ENCODE peak calls at places on chromosomes 12 and 14, in seven cellular contexts. D is MM.1S, O is NT2/D1, T is RCC 7860, M is anterior cingulate cortex, F is T-cell, B is left kidney. G is an unnamed sample.

GRCh38 chr12:66733839-66734238 is 55.0 kb upstream of the GRIP1 start:
- DNase-seq in D (no peak), O (peak; percentile 20), T (no peak), M (no peak), F (no peak), B (no peak), G (no peak)

GRCh38 chr12:124567035-124567672 is at the start of gene NCOR2:
- DNase-seq in D (peak; percentile 29), O (no peak), T (no peak), M (peak; percentile 47), F (peak; percentile 22), B (peak; percentile 71), G (no peak)

GRCh38 chr14:69260979-69261605 is 1.1 kb downstream of the GALNT16 start:
- DNase-seq in D (peak; percentile 25), O (no peak), T (no peak), M (no peak), F (no peak), B (peak; percentile 70), G (peak; percentile 47)

GRCh38 chr12:51021694-51022093 is 4.5 kb downstream of the SLC11A2 start:
- DNase-seq in D (no peak), O (no peak), T (no peak), M (no peak), F (no peak), B (no peak), G (no peak)

GRCh38 chr12:116303929-116304328 is 26.4 kb upstream of the MED13L start:
- DNase-seq in D (no peak), O (no peak), T (no peak), M (no peak), F (no peak), B (no peak), G (no peak)

GRCh38 chr12:15978431-15978950 is 67.4 kb downstream of the DERA start:
- DNase-seq in D (no peak), O (no peak), T (peak; percentile 78), M (no peak), F (no peak), B (peak; percentile 79), G (no peak)

GRCh38 chr12:131908082-131908715 is 13.8 kb downstream of the ULK1 start:
- DNase-seq in D (no peak), O (no peak), T (no peak), M (no peak), F (no peak), B (no peak), G (no peak)

GRCh38 chr14:55245657-55246268 is 25.5 kb upstream of the FBXO34 start:
- DNase-seq in D (peak; percentile 35), O (no peak), T (no peak), M (no peak), F (peak; percentile 7), B (peak; percentile 23), G (no peak)

GRCh38 chr12:22662356-22662755 is 37.4 kb downstream of the ETNK1 start:
- DNase-seq in D (no peak), O (no peak), T (no peak), M (no peak), F (no peak), B (no peak), G (no peak)

GRCh38 chr12:47274725-47275124 is 195.0 kb upstream of the AMIGO2 start:
- DNase-seq in D (no peak), O (no peak), T (no peak), M (no peak), F (no peak), B (no peak), G (no peak)

GRCh38 chr14:55416866-55417265 is 5.2 kb upstream of the ATG14 start:
- DNase-seq in D (peak; percentile 48), O (no peak), T (no peak), M (no peak), F (no peak), B (peak; percentile 28), G (no peak)

GRCh38 chr14:38311655-38312054 is 55.8 kb upstream of the CLEC14A start:
- DNase-seq in D (no peak), O (no peak), T (no peak), M (no peak), F (no peak), B (peak; percentile 69), G (no peak)

GRCh38 chr14:105273062-105273461 is 24.7 kb downstream of the BTBD6 start:
- DNase-seq in D (no peak), O (no peak), T (no peak), M (no peak), F (no peak), B (peak; percentile 55), G (no peak)

GRCh38 chr14:29681308-29681707 is 246.3 kb downstream of the PRKD1 start:
- DNase-seq in D (no peak), O (no peak), T (no peak), M (no peak), F (no peak), B (no peak), G (no peak)

GRCh38 chr14:100683578-100683977 is 43.1 kb upstream of the DLK1 start:
- DNase-seq in D (no peak), O (no peak), T (no peak), M (no peak), F (no peak), B (no peak), G (no peak)

GRCh38 chr12:68310370-68310769 is 21.8 kb downstream of the MDM1 start:
- DNase-seq in D (no peak), O (no peak), T (no peak), M (no peak), F (no peak), B (no peak), G (no peak)

GRCh38 chr12:30088259-30088995 is 304.7 kb upstream of the TMTC1 start:
- DNase-seq in D (no peak), O (no peak), T (no peak), M (no peak), F (no peak), B (no peak), G (no peak)

GRCh38 chr12:108690799-108691153 is 40.5 kb downstream of the CORO1C start:
- DNase-seq in D (no peak), O (no peak), T (no peak), M (no peak), F (no peak), B (no peak), G (no peak)

GRCh38 chr12:103495783-103496456 is at the start of gene C12orf42:
- DNase-seq in D (peak; percentile 39), O (peak; percentile 23), T (no peak), M (peak; percentile 38), F (no peak), B (peak; percentile 80), G (peak; percentile 59)

GRCh38 chr12:59164991-59165718 is 244.9 kb upstream of the LRIG3 start:
- DNase-seq in D (peak; percentile 43), O (no peak), T (peak; percentile 39), M (no peak), F (no peak), B (peak; percentile 60), G (no peak)

GRCh38 chr14:89773644-89774316 is 180.8 kb downstream of the EFCAB11 start:
- DNase-seq in D (peak; percentile 90), O (peak; percentile 35), T (peak; percentile 22), M (no peak), F (peak; percentile 54), B (peak; percentile 36), G (peak; percentile 9)

GRCh38 chr12:10867381-10867780 is 16.7 kb downstream of the PRH1 start:
- DNase-seq in D (no peak), O (no peak), T (no peak), M (no peak), F (no peak), B (peak; percentile 17), G (no peak)

G was measured in head of caudate nucleus.